ENCODE peak calls at places on chromosome 1, in eight cellular contexts. One of them, this sample, is unnamed.

GRCh38 chr1:93578911-93579825 is 102.5 kb downstream of the BCAR3 start:
- DNase-seq in pulmonary artery endothelial cell: no peak
- DNase-seq in activated naive CD4-positive, alpha-beta T cell treated with anti-CD3 and anti-CD28 coated beads, Interleukin-2, amount 10 ng/mL, durations not matched to agents 7 days and 5 days: no peak
- DNase-seq in heart right ventricle: no peak
- DNase-seq in stimulated activated CD4-positive, alpha-beta T cell treated with anti-CD3 and anti-CD28 coated beads, Interleukin-1b, Interleukin-23, amount 100 ng/mL, for 24 hours: no peak
- DNase-seq in LoVo: peak; percentile 43
- DNase-seq in sciatic nerve: no peak
- DNase-seq in NAMALWA: no peak
- DNase-seq in this sample: peak; percentile 43

GRCh38 chr1:156693858-156694562 is 11.4 kb downstream of the CRABP2 start:
- DNase-seq in pulmonary artery endothelial cell: no peak
- DNase-seq in activated naive CD4-positive, alpha-beta T cell treated with anti-CD3 and anti-CD28 coated beads, Interleukin-2, amount 10 ng/mL, durations not matched to agents 7 days and 5 days: no peak
- DNase-seq in heart right ventricle: no peak
- DNase-seq in stimulated activated CD4-positive, alpha-beta T cell treated with anti-CD3 and anti-CD28 coated beads, Interleukin-1b, Interleukin-23, amount 100 ng/mL, for 24 hours: no peak
- DNase-seq in LoVo: no peak
- DNase-seq in sciatic nerve: no peak
- DNase-seq in NAMALWA: no peak
- DNase-seq in this sample: peak; percentile 68

GRCh38 chr1:204945565-204945977 is 74.9 kb downstream of the NFASC start:
- DNase-seq in pulmonary artery endothelial cell: no peak
- DNase-seq in activated naive CD4-positive, alpha-beta T cell treated with anti-CD3 and anti-CD28 coated beads, Interleukin-2, amount 10 ng/mL, durations not matched to agents 7 days and 5 days: no peak
- DNase-seq in heart right ventricle: no peak
- DNase-seq in stimulated activated CD4-positive, alpha-beta T cell treated with anti-CD3 and anti-CD28 coated beads, Interleukin-1b, Interleukin-23, amount 100 ng/mL, for 24 hours: no peak
- DNase-seq in LoVo: no peak
- DNase-seq in sciatic nerve: no peak
- DNase-seq in NAMALWA: no peak
- DNase-seq in this sample: no peak

GRCh38 chr1:26289158-26290059 is 9.5 kb downstream of the SH3BGRL3 start:
- DNase-seq in pulmonary artery endothelial cell: no peak
- DNase-seq in activated naive CD4-positive, alpha-beta T cell treated with anti-CD3 and anti-CD28 coated beads, Interleukin-2, amount 10 ng/mL, durations not matched to agents 7 days and 5 days: peak; percentile 66
- DNase-seq in heart right ventricle: no peak
- DNase-seq in stimulated activated CD4-positive, alpha-beta T cell treated with anti-CD3 and anti-CD28 coated beads, Interleukin-1b, Interleukin-23, amount 100 ng/mL, for 24 hours: no peak
- DNase-seq in LoVo: no peak
- DNase-seq in sciatic nerve: no peak
- DNase-seq in NAMALWA: peak; percentile 97
- DNase-seq in this sample: no peak

GRCh38 chr1:30110826-30111225 is 612.6 kb downstream of the MATN1 start:
- DNase-seq in pulmonary artery endothelial cell: no peak
- DNase-seq in activated naive CD4-positive, alpha-beta T cell treated with anti-CD3 and anti-CD28 coated beads, Interleukin-2, amount 10 ng/mL, durations not matched to agents 7 days and 5 days: no peak
- DNase-seq in heart right ventricle: no peak
- DNase-seq in stimulated activated CD4-positive, alpha-beta T cell treated with anti-CD3 and anti-CD28 coated beads, Interleukin-1b, Interleukin-23, amount 100 ng/mL, for 24 hours: no peak
- DNase-seq in LoVo: no peak
- DNase-seq in sciatic nerve: no peak
- DNase-seq in NAMALWA: no peak
- DNase-seq in this sample: no peak

GRCh38 chr1:6266641-6267040 is 5.7 kb upstream of the GPR153 start:
- DNase-seq in pulmonary artery endothelial cell: no peak
- DNase-seq in activated naive CD4-positive, alpha-beta T cell treated with anti-CD3 and anti-CD28 coated beads, Interleukin-2, amount 10 ng/mL, durations not matched to agents 7 days and 5 days: no peak
- DNase-seq in heart right ventricle: no peak
- DNase-seq in stimulated activated CD4-positive, alpha-beta T cell treated with anti-CD3 and anti-CD28 coated beads, Interleukin-1b, Interleukin-23, amount 100 ng/mL, for 24 hours: no peak
- DNase-seq in LoVo: no peak
- DNase-seq in sciatic nerve: no peak
- DNase-seq in NAMALWA: no peak
- DNase-seq in this sample: no peak

GRCh38 chr1:204398197-204399125 is 13.2 kb downstream of the PPP1R15B start:
- DNase-seq in pulmonary artery endothelial cell: peak; percentile 58
- DNase-seq in activated naive CD4-positive, alpha-beta T cell treated with anti-CD3 and anti-CD28 coated beads, Interleukin-2, amount 10 ng/mL, durations not matched to agents 7 days and 5 days: peak; percentile 68
- DNase-seq in heart right ventricle: peak; percentile 19
- DNase-seq in stimulated activated CD4-positive, alpha-beta T cell treated with anti-CD3 and anti-CD28 coated beads, Interleukin-1b, Interleukin-23, amount 100 ng/mL, for 24 hours: no peak
- DNase-seq in LoVo: peak; percentile 93
- DNase-seq in sciatic nerve: no peak
- DNase-seq in NAMALWA: peak; percentile 93
- DNase-seq in this sample: peak; percentile 74

GRCh38 chr1:246987083-246987690 is 20.7 kb downstream of the ZNF695 start:
- DNase-seq in pulmonary artery endothelial cell: no peak
- DNase-seq in activated naive CD4-positive, alpha-beta T cell treated with anti-CD3 and anti-CD28 coated beads, Interleukin-2, amount 10 ng/mL, durations not matched to agents 7 days and 5 days: no peak
- DNase-seq in heart right ventricle: no peak
- DNase-seq in stimulated activated CD4-positive, alpha-beta T cell treated with anti-CD3 and anti-CD28 coated beads, Interleukin-1b, Interleukin-23, amount 100 ng/mL, for 24 hours: no peak
- DNase-seq in LoVo: no peak
- DNase-seq in sciatic nerve: no peak
- DNase-seq in NAMALWA: no peak
- DNase-seq in this sample: no peak

GRCh38 chr1:152182431-152182830 is 23.4 kb upstream of the RPTN start:
- DNase-seq in pulmonary artery endothelial cell: no peak
- DNase-seq in activated naive CD4-positive, alpha-beta T cell treated with anti-CD3 and anti-CD28 coated beads, Interleukin-2, amount 10 ng/mL, durations not matched to agents 7 days and 5 days: no peak
- DNase-seq in heart right ventricle: no peak
- DNase-seq in stimulated activated CD4-positive, alpha-beta T cell treated with anti-CD3 and anti-CD28 coated beads, Interleukin-1b, Interleukin-23, amount 100 ng/mL, for 24 hours: no peak
- DNase-seq in LoVo: no peak
- DNase-seq in sciatic nerve: no peak
- DNase-seq in NAMALWA: peak; percentile 41
- DNase-seq in this sample: no peak

GRCh38 chr1:117260761-117261462 is 50.2 kb upstream of the VTCN1 start:
- DNase-seq in pulmonary artery endothelial cell: no peak
- DNase-seq in activated naive CD4-positive, alpha-beta T cell treated with anti-CD3 and anti-CD28 coated beads, Interleukin-2, amount 10 ng/mL, durations not matched to agents 7 days and 5 days: no peak
- DNase-seq in heart right ventricle: no peak
- DNase-seq in stimulated activated CD4-positive, alpha-beta T cell treated with anti-CD3 and anti-CD28 coated beads, Interleukin-1b, Interleukin-23, amount 100 ng/mL, for 24 hours: no peak
- DNase-seq in LoVo: no peak
- DNase-seq in sciatic nerve: no peak
- DNase-seq in NAMALWA: no peak
- DNase-seq in this sample: no peak

GRCh38 chr1:44050261-44050660 is 19.0 kb upstream of the SLC6A9 start:
- DNase-seq in pulmonary artery endothelial cell: no peak
- DNase-seq in activated naive CD4-positive, alpha-beta T cell treated with anti-CD3 and anti-CD28 coated beads, Interleukin-2, amount 10 ng/mL, durations not matched to agents 7 days and 5 days: no peak
- DNase-seq in heart right ventricle: no peak
- DNase-seq in stimulated activated CD4-positive, alpha-beta T cell treated with anti-CD3 and anti-CD28 coated beads, Interleukin-1b, Interleukin-23, amount 100 ng/mL, for 24 hours: no peak
- DNase-seq in LoVo: no peak
- DNase-seq in sciatic nerve: no peak
- DNase-seq in NAMALWA: peak; percentile 63
- DNase-seq in this sample: no peak

This sample was measured in H1.